ENCODE peak calls at places on chromosomes 1 and 21, in seven cellular contexts. V is CD8-positive, alpha-beta T cell; M is body of pancreas; I is OCI-LY7; C is ovary; N is endothelial cell of umbilical vein; T is PC-9. J is an unnamed sample. For H3K9me3 and H3K36me3, the result is how much of the 10 kb centered on the place peaks cover.

GRCh38 chr1:246838118-246838456 is 93.7 kb downstream of the AHCTF1 start:
- DNase-seq in V (no peak), T (no peak), N (no peak), C (no peak), I (no peak), M (no peak), J (no peak)

GRCh38 chr1:87968259-87968955 is 639.7 kb downstream of the LMO4 start:
- DNase-seq in V (no peak), T (no peak), N (peak), C (no peak), I (no peak), M (peak), J (peak)

GRCh38 chr1:206672844-206673758 is 11.6 kb upstream of the MAPKAPK2 start:
- DNase-seq in I (peak), V (no peak), N (peak), T (no peak), C (no peak), M (peak), J (no peak)

GRCh38 chr21:15826147-15826780 is 96.5 kb downstream of the USP25 start:
- DNase-seq in T (no peak), C (no peak), M (peak), I (peak), N (peak), V (peak), J (peak)

GRCh38 chr21:29192999-29193563 is 62.6 kb downstream of the MAP3K7CL start:
- DNase-seq in C (no peak), V (no peak), T (no peak), I (no peak), M (no peak), N (no peak), J (no peak)

GRCh38 chr1:114178940-114179339 is 25.3 kb upstream of the SYT6 start:
- DNase-seq in C (no peak), I (no peak), M (no peak), N (no peak), V (no peak), T (no peak), J (no peak)

GRCh38 chr1:11730429-11730861 is 5.5 kb upstream of the AGTRAP start:
- DNase-seq in I (peak), M (peak), N (peak), T (no peak), V (peak), C (no peak), J (peak)

GRCh38 chr1:11331874-11332546 is 59.0 kb downstream of the UBIAD1 start:
- DNase-seq in C (no peak), T (no peak), V (no peak), N (no peak), I (no peak), M (no peak), J (no peak)

DNA sequence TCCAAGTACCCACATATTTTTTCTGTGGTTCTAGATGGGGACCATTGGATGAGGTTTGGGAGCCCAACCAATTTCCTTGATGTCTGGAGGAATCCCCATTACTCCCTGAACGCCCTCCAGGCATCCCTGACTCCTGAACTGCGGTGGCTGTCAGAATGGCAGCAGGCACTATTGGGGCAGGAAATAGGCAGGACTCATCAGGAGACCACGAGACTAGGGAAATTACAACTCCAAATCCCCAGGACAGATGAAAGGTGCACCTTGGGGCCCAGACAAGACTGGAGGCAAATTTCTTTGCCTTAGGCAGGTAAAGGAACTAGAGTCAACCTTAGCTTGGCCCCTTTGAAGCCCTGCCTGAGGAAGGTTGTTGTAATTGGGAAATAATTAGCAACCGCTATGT is 1.1 kb downstream of the CGN start:
- DNase-seq in V (no peak), M (no peak), N (no peak), T (no peak), I (no peak), C (no peak), J (no peak)
- H3K4me3 ChIP-seq in V (peak), M (peak), N (no peak), T (peak), I (peak), C (peak), J (peak)

DNA sequence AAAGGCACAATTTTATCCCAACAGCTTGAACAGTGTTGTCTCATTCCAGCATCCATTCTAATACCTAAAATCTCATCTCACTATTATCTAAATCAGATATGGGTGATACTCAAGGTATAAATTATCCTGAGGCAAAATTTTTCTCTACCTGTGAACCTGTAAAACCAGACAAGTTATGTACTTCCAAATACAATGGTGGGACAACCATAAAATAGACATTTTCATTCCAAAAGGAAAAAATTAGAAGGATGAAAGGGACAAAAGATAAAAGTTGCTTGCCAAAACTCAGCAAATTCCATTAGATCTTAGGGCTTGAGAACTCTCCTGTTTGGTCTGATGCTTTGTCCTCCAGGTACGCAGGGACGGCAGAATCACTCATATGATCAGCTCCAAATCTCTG is 650.5 kb downstream of the ADGRL2 start:
- DNase-seq in N (no peak), T (no peak), M (no peak), V (no peak), I (no peak), C (no peak), J (no peak)
- H3K9me3 ChIP-seq in N (under half), T (under half), M (under half), V (under half), I (under half), C (under half), J (under half)

GRCh38 chr1:1788136-1788535 is 9.9 kb upstream of the NADK start:
- DNase-seq in M (no peak), T (no peak), N (no peak), C (no peak), I (no peak), V (no peak), J (no peak)
- H3K36me3 ChIP-seq in M (under half), T (under half), N (under half), C (under half), I (half or more), V (half or more), J (half or more)

GRCh38 chr21:8992731-8993174 is 1528.6 kb upstream of the TPTE start:
- DNase-seq in T (no peak), V (no peak), I (no peak), N (peak), M (no peak), C (no peak), J (no peak)

GRCh38 chr21:8993284-8993942 is 1528.0 kb upstream of the TPTE start:
- DNase-seq in C (no peak), N (no peak), V (no peak), T (no peak), I (no peak), M (no peak), J (no peak)

GRCh38 chr21:8993943-8994639 is 1527.3 kb upstream of the TPTE start:
- DNase-seq in V (no peak), T (no peak), M (no peak), N (peak), C (no peak), I (no peak), J (no peak)

GRCh38 chr21:8997011-8997440 is 1524.4 kb upstream of the TPTE start:
- DNase-seq in C (no peak), N (no peak), M (no peak), T (no peak), V (no peak), I (no peak), J (no peak)

DNA sequence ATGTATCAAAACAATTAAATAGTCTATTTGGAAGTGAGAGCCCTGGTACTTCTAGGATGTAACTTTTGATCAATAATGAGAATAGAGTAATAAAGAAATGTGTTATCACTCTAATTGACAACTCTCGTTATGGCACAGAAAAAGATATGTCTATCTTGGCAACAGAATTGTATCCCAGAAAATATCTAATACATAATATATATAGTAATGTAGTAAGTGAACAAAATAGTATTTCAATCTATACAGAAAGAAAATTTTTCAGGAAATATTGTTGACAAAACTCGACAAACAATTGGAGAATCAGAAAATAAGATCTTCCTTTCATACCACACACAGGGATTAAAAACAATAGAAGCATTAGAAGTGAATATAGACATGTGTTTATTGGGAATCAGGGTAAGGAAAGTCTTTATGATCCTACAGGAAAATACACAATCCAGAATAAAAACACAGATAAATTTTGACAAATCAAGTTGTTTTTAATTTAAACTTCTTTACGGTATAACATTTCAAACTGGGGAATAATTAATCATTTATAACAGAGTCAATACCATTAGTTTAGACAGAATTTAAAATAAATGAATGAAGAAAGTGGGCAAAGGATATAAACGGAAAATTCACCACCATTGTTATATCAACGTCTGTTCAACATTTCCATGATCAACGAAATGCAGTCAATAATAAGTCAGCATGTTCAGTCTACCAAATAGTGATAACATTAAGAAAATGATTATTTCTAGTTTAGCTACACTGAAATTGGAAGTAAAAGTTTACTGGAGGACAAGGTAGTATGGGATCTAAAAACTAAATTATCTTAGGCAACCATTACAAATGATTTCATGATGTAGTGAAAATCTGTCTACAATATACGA is 1526.5 kb upstream of the TPTE start:
- DNase-seq in V (no peak), I (no peak), C (no peak), M (no peak), N (no peak), T (no peak), J (no peak)
- H3K4me3 ChIP-seq in V (no peak), I (no peak), C (no peak), M (no peak), N (no peak), T (no peak), J (no peak)

DNA sequence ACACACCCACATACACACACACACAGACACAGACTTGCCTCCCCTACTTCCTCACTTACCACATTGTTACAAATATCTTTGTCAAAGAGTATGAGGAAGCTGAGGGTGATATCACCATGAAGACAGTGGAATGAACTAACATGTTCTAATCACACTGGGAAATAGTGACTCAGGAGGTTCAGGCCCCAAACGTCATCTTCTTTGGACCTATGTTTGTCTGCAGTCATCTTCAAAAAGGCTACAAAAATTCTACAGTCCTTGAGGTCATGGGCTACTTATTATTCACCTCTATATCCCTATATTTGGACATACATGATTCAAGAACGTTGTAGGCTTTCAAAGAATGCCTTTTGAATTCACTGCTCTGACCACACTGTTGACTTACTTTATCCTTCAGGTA is 2.1 kb upstream of the LCE2C start:
- DNase-seq in I (no peak), C (no peak), N (no peak), T (no peak), M (no peak), V (no peak), J (no peak)
- H3K9me3 ChIP-seq in I (under half), C (under half), N (under half), T (under half), M (under half), V (under half), J (under half)

GRCh38 chr1:94529416-94529815 is 12.1 kb downstream of the F3 start:
- DNase-seq in C (no peak), M (no peak), I (no peak), V (no peak), T (no peak), N (no peak), J (no peak)

GRCh38 chr1:94531664-94532063 is 9.9 kb downstream of the F3 start:
- DNase-seq in N (no peak), C (no peak), T (no peak), M (no peak), I (no peak), V (no peak), J (no peak)

GRCh38 chr1:94532077-94532476 is 9.5 kb downstream of the F3 start:
- DNase-seq in C (no peak), M (no peak), V (no peak), I (no peak), T (peak), N (no peak), J (no peak)

GRCh38 chr1:94528826-94529225 is 12.7 kb downstream of the F3 start:
- DNase-seq in I (no peak), M (no peak), V (no peak), N (no peak), C (no peak), T (no peak), J (no peak)

DNA sequence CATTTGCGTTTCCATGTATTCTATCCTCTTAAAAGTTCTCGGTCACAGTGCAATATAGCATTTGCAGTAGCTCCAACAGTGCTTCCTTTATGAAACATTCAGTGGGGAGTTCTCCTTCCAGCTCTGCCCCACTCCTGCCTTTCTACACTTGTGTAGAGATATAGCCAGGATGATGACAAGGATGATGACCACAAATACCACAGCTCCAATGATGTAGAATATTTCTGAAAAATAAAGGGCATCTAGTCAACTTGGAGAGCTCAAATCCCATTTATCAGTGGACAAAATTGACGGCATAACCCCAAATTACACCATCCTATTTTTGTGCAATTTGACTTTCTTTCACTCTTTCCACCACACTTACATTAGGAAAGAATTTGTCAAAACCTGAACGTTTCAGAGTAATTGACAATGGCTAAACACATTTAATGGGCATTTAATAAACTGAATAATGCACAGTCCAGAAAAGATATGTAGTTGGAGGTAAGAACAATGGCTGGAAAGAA is 11.1 kb downstream of the F3 start:
- DNase-seq in I (no peak), M (no peak), T (no peak), C (no peak), V (no peak), N (no peak), J (no peak)
- H3K36me3 ChIP-seq in I (under half), M (under half), T (half or more), C (under half), V (under half), N (under half), J (under half)

DNA sequence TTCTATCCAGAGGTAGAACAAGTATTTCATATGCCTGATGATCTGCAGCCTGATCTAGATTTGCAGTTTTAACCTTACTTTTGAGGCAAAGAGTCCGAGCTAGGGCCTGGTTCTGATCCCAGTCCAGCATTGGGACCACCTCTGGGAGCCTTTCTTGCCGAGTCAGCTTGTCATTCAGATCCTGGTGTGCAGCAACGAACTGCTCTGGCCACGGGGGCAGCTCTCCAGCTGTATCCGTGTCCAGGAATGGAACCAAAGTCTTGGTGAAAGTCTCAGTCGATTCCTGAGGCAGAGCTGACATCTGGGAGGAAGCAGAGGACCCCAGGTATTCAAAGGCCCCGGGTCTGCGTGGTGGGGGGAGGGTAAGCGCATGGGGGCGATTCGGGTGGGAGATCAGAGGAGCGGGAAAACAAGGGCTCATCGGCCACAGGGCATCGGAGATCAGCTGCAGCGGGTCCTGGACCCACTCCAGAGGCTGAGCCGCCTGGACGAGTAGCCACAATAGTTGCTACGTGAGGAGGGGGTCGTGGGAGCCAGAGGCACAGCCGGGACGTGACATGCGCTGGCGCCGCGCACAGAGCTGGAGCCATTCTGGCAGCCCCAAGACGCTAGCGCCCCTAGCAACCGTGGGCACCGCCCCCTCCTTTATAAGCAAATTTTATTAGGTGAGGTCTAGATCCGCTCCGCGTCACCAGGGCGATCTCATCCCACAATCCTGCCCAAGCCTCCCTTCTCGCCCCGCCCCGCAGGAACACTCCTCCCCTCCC is 32.4 kb upstream of the BSDC1 start:
- DNase-seq in M (peak), I (no peak), T (peak), C (peak), V (no peak), N (no peak), J (peak)
- H3K4me3 ChIP-seq in M (no peak), I (no peak), T (no peak), C (peak), V (no peak), N (no peak), J (no peak)

GRCh38 chr21:9758141-9758540 is 763.2 kb upstream of the TPTE start:
- DNase-seq in M (no peak), I (no peak), N (no peak), T (no peak), V (no peak), C (no peak), J (no peak)

GRCh38 chr21:9755611-9756010 is 765.8 kb upstream of the TPTE start:
- DNase-seq in I (no peak), N (no peak), C (no peak), M (no peak), T (no peak), V (no peak), J (no peak)

GRCh38 chr21:9756677-9757076 is 764.7 kb upstream of the TPTE start:
- DNase-seq in I (no peak), C (no peak), N (no peak), M (no peak), V (no peak), T (no peak), J (no peak)

GRCh38 chr21:9750341-9751086 is 770.9 kb upstream of the TPTE start:
- DNase-seq in T (no peak), N (no peak), I (no peak), M (no peak), V (no peak), C (no peak), J (no peak)

GRCh38 chr21:9753943-9754342 is 767.4 kb upstream of the TPTE start:
- DNase-seq in N (no peak), C (no peak), M (no peak), I (no peak), T (no peak), V (no peak), J (no peak)
- H3K9me3 ChIP-seq in N (under half), C (under half), M (under half), I (under half), T (under half), V (under half), J (under half)

GRCh38 chr1:15727021-15727420 is 9.0 kb upstream of the SLC25A34 start:
- DNase-seq in N (no peak), M (no peak), T (no peak), V (no peak), I (no peak), C (no peak), J (no peak)
- H3K36me3 ChIP-seq in N (under half), M (under half), T (under half), V (under half), I (under half), C (under half), J (half or more)

J was measured in cardiac muscle cell.